ENCODE peak calls at places on chromosomes 4 and X, in six cellular contexts. Y is astrocyte of the spinal cord, P is GM13976, X is tibial nerve, R is lower lobe of right lung, B is transverse colon. M is an unnamed sample.

GRCh38 chrX:118717703-118718391 is 9.6 kb upstream of the IL13RA1 start:
- DNase-seq in Y (no peak), P (no peak), X (no peak), R (no peak), B (no peak), M (peak; percentile 68)

GRCh38 chr4:76125816-76126215 is 22.4 kb downstream of the NUP54 start:
- DNase-seq in Y (no peak), P (no peak), X (no peak), R (no peak), B (no peak), M (no peak)

GRCh38 chrX:40539214-40540142 is 41.3 kb upstream of the ATP6AP2 start:
- DNase-seq in Y (peak; percentile 16), P (peak; percentile 49), X (peak; percentile 9), R (peak; percentile 74), B (peak; percentile 49), M (peak; percentile 79)

GRCh38 chr4:179836179-179837075 is 2394.2 kb upstream of the AGA start:
- DNase-seq in Y (no peak), P (no peak), X (no peak), R (no peak), B (no peak), M (no peak)

GRCh38 chrX:120474085-120474484 is 5.0 kb upstream of the LAMP2 start:
- DNase-seq in Y (no peak), P (no peak), X (no peak), R (no peak), B (no peak), M (no peak)

GRCh38 chr4:183906736-183907651 is 1.9 kb downstream of the STOX2 start:
- DNase-seq in Y (peak; percentile 8), P (no peak), X (no peak), R (no peak), B (no peak), M (no peak)

GRCh38 chr4:104727643-104728042 is 232.9 kb upstream of the CXXC4 start:
- DNase-seq in Y (no peak), P (no peak), X (no peak), R (no peak), B (no peak), M (no peak)

GRCh38 chr4:147863808-147864472 is 132.1 kb downstream of the ARHGAP10 start:
- DNase-seq in Y (no peak), P (no peak), X (no peak), R (no peak), B (no peak), M (no peak)

GRCh38 chrX:153925739-153926593 is at the start of gene ARHGAP4:
- DNase-seq in Y (no peak), P (peak; percentile 57), X (no peak), R (peak; percentile 63), B (no peak), M (no peak)

GRCh38 chrX:43745938-43746721 is 90.0 kb downstream of the MAOA start:
- DNase-seq in Y (peak; percentile 7), P (no peak), X (no peak), R (no peak), B (no peak), M (no peak)

GRCh38 chrX:84339507-84340364 is 151.7 kb upstream of the RPS6KA6 start:
- DNase-seq in Y (peak; percentile 22), P (no peak), X (no peak), R (no peak), B (no peak), M (no peak)

GRCh38 chr4:8334786-8335460 is 65.4 kb downstream of the HTRA3 start:
- DNase-seq in Y (no peak), P (no peak), X (no peak), R (peak; percentile 48), B (peak; percentile 3), M (peak; percentile 22)

GRCh38 chr4:83828601-83829000 is 292.7 kb downstream of the GPAT3 start:
- DNase-seq in Y (peak; percentile 16), P (no peak), X (no peak), R (no peak), B (no peak), M (no peak)

GRCh38 chr4:79445371-79445781 is 37.3 kb upstream of the GK2 start:
- DNase-seq in Y (peak; percentile 19), P (no peak), X (no peak), R (no peak), B (no peak), M (no peak)

GRCh38 chr4:165476214-165477098 is 97.6 kb downstream of the CPE start:
- DNase-seq in Y (peak; percentile 62), P (no peak), X (no peak), R (no peak), B (no peak), M (no peak)

GRCh38 chr4:95409127-95409526 is 139.6 kb downstream of the UNC5C start:
- DNase-seq in Y (peak; percentile 31), P (no peak), X (no peak), R (no peak), B (no peak), M (no peak)

GRCh38 chr4:119041951-119042560 is 93.6 kb upstream of the MYOZ2 start:
- DNase-seq in Y (peak; percentile 79), P (peak; percentile 63), X (peak; percentile 71), R (no peak), B (peak; percentile 76), M (no peak)

GRCh38 chrX:134717698-134718328 is 59.5 kb upstream of the PLAC1 start:
- DNase-seq in Y (no peak), P (no peak), X (no peak), R (no peak), B (no peak), M (no peak)

GRCh38 chr4:94390804-94391410 is 48.3 kb upstream of the HPGDS start:
- DNase-seq in Y (peak; percentile 16), P (peak; percentile 24), X (peak; percentile 67), R (no peak), B (no peak), M (no peak)

GRCh38 chr4:174316546-174316945 is 32.8 kb downstream of the CEP44 start:
- DNase-seq in Y (no peak), P (no peak), X (no peak), R (no peak), B (no peak), M (no peak)

GRCh38 chr4:54165011-54165410 is 64.1 kb upstream of the PDGFRA start:
- DNase-seq in Y (no peak), P (no peak), X (no peak), R (no peak), B (no peak), M (no peak)

GRCh38 chr4:66572949-66573348 is 902.7 kb upstream of the EPHA5 start:
- DNase-seq in Y (peak; percentile 94), P (no peak), X (no peak), R (no peak), B (no peak), M (no peak)

GRCh38 chr4:109169160-109169559 is 133.3 kb downstream of the COL25A1 start:
- DNase-seq in Y (no peak), P (no peak), X (no peak), R (no peak), B (no peak), M (no peak)

GRCh38 chr4:73868206-73869129 is 725 bp upstream of the CXCL1 start:
- DNase-seq in Y (peak; percentile 54), P (no peak), X (no peak), R (no peak), B (no peak), M (no peak)

GRCh38 chr4:139654516-139654915 is 11.1 kb upstream of the MGST2 start:
- DNase-seq in Y (no peak), P (no peak), X (no peak), R (no peak), B (no peak), M (no peak)

GRCh38 chr4:139651282-139652194 is 14.1 kb upstream of the MGST2 start:
- DNase-seq in Y (peak; percentile 80), P (peak; percentile 61), X (peak; percentile 67), R (peak; percentile 80), B (peak; percentile 78), M (peak; percentile 67)

GRCh38 chr4:139656614-139657486 is 8.8 kb upstream of the MGST2 start:
- DNase-seq in Y (peak; percentile 79), P (peak; percentile 54), X (peak; percentile 28), R (peak; percentile 61), B (peak; percentile 61), M (peak; percentile 61)

GRCh38 chr4:139658185-139658584 is 7.4 kb upstream of the MGST2 start:
- DNase-seq in Y (no peak), P (no peak), X (no peak), R (no peak), B (no peak), M (no peak)

DNA sequence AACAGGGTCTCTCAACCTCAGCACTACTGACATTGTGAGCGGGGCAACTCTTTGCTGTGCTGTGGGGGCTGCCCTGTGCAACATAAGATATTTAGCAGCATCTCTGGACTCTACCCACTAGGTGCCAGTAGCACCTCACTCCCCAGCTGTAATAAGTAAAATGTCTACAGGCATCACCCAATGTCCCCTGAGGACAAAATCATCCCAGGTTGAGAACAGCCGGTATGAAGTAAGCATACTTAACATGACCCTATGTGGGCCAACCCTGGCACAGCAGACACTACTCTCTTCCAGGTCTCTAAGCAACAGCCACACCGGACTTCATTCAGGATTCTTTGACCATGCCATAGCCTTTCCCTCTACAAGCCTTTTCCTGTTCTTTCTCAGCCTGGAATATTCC is 10.5 kb upstream of the MGST2 start:
- DNase-seq in Y (peak; percentile 40), P (no peak), X (no peak), R (no peak), B (no peak), M (no peak)
- TF ChIP-seq CTCF in Y (peak; percentile 44), P (peak; percentile 27), X (no peak), R (peak; percentile 44), B (no peak), M (peak; percentile 27)

GRCh38 chrX:13764765-13765164 is 30.2 kb downstream of the OFD1 start:
- DNase-seq in Y (peak; percentile 10), P (no peak), X (no peak), R (no peak), B (no peak), M (no peak)
- TF ChIP-seq CTCF in Y (peak; percentile 52), P (no peak), X (peak; percentile 23), R (peak; percentile 16), B (no peak), M (no peak)

DNA sequence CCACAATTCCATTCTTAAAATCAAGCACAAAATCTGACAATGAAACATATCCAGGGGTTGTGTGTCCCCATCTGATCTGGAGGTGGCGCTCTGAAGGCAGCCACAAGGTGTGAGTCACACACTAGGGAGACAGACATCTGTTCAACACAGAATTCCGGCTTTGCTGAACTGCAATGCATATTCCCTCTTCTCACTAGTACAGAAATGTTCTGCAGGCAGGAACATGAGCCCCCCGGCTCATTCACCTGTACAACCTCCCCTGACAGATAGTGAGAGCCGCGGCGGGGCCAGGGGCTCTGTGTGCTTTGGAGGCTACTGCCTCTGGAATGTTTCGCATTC is 41.9 kb downstream of the WDR1 start:
- DNase-seq in Y (peak; percentile 66), P (peak; percentile 28), X (no peak), R (no peak), B (no peak), M (no peak)
- TF ChIP-seq CTCF in Y (peak; percentile 72), P (peak; percentile 26), X (no peak), R (peak; percentile 21), B (no peak), M (peak; percentile 60)

DNA sequence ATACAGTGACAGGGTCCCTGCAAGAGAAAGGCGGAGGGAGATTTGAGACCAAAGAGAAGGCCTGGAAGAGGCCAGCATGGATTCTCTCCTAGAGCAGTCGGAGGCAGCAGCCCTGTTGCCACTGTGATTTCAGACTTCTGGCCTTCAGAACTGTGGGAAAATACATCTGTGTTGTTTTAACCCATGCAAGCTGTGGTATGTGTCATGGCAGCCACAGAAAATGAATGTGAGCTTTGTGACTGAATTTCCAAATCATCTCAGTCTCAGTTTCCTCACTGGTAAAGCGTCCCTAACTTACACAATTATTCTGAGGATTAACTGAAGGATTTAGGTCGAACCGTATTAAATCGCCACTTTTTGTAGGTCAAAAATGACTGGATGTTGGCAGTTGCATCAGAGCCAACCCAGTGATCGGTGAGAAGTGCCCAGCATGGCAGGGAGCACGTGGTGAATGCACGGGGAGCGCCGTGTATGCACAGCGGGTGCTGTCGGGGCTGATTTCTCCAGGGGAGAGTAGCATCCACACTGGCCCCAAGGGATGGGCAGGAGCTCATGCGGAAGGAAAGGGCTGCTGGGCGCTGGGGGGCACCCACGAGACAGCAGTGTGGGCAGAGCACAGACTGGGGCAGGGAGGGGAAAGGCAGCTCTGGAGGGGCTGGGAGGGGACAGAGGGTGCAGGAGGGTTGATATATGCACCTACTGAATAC is 23.8 kb upstream of the NSG1 start:
- DNase-seq in Y (peak; percentile 2), P (no peak), X (no peak), R (no peak), B (no peak), M (no peak)
- TF ChIP-seq CTCF in Y (no peak), P (no peak), X (no peak), R (no peak), B (no peak), M (no peak)

M was measured in CD14-positive monocyte.